ENCODE peak calls at places on chromosomes 5 and 9, in four cellular contexts. L is HCT116; P is activated CD8-positive, alpha-beta T cell treated with anti-CD3 and anti-CD28 coated beads for 36 hours; G is PC-9. I is an unnamed sample.

GRCh38 chr5:16654647-16655334 is 38.0 kb upstream of the RETREG1 start:
- DNase-seq in L (no peak), P (no peak), G (no peak), I (no peak)

GRCh38 chr5:141564216-141564692 is 54.5 kb downstream of the DIAPH1 start:
- DNase-seq in L (peak), P (peak), G (peak), I (peak)

GRCh38 chr9:88660611-88661010 is 125.6 kb downstream of the NXNL2 start:
- DNase-seq in L (peak), P (peak), G (peak), I (no peak)

GRCh38 chr5:91388362-91388761 is 5.2 kb upstream of the ARRDC3 start:
- DNase-seq in L (no peak), P (no peak), G (no peak), I (no peak)

GRCh38 chr9:33524431-33524947 is 438 bp downstream of the ANKRD18B start:
- DNase-seq in L (no peak), P (no peak), G (peak), I (no peak)

GRCh38 chr5:39079147-39079546 is 4.9 kb upstream of the RICTOR start:
- DNase-seq in L (no peak), P (no peak), G (no peak), I (no peak)

GRCh38 chr5:64165500-64166200 is at the start of gene RNF180:
- DNase-seq in L (no peak), P (peak), G (no peak), I (no peak)

GRCh38 chr5:97553829-97554452 is 370.9 kb upstream of the RIOK2 start:
- DNase-seq in L (no peak), P (no peak), G (no peak), I (no peak)

GRCh38 chr5:149817539-149817938 is 87.4 kb downstream of the PPARGC1B start:
- DNase-seq in L (no peak), P (no peak), G (no peak), I (no peak)

GRCh38 chr9:69719368-69719767 is 40.4 kb downstream of the PTAR1 start:
- DNase-seq in L (no peak), P (no peak), G (no peak), I (no peak)

GRCh38 chr5:136686192-136686872 is 321.0 kb upstream of the TRPC7 start:
- DNase-seq in L (no peak), P (no peak), G (peak), I (no peak)

GRCh38 chr5:138179277-138179857 is 455 bp downstream of the KIF20A start:
- DNase-seq in L (no peak), P (peak), G (peak), I (no peak)

GRCh38 chr5:5132896-5133295 is 7.2 kb upstream of the ADAMTS16 start:
- DNase-seq in L (no peak), P (no peak), G (no peak), I (no peak)

GRCh38 chr5:153523196-153523595 is 32.7 kb downstream of the GRIA1 start:
- DNase-seq in L (no peak), P (no peak), G (no peak), I (no peak)

GRCh38 chr9:89022902-89023301 is 31.6 kb downstream of the S1PR3 start:
- DNase-seq in L (no peak), P (no peak), G (no peak), I (no peak)

GRCh38 chr5:141865406-141865805 is 12.8 kb downstream of the PCDH1 start:
- DNase-seq in L (no peak), P (no peak), G (no peak), I (no peak)

GRCh38 chr5:11491658-11492057 is 412.6 kb downstream of the CTNND2 start:
- DNase-seq in L (no peak), P (no peak), G (no peak), I (no peak)

GRCh38 chr5:1130218-1130946 is 18.5 kb upstream of the SLC12A7 start:
- DNase-seq in L (no peak), P (no peak), G (peak), I (no peak)

GRCh38 chr5:90747175-90747574 is 188.6 kb downstream of the ADGRV1 start:
- DNase-seq in L (peak), P (no peak), G (no peak), I (no peak)

GRCh38 chr9:112041536-112042243 is 133.4 kb downstream of the SUSD1 start:
- DNase-seq in L (peak), P (no peak), G (peak), I (no peak)

GRCh38 chr5:133285583-133286021 is 233.8 kb downstream of the HSPA4 start:
- DNase-seq in L (no peak), P (no peak), G (peak), I (no peak)

GRCh38 chr5:149895416-149896345 is 48.9 kb downstream of the PDE6A start:
- DNase-seq in L (no peak), P (peak), G (no peak), I (no peak)

GRCh38 chr9:130147910-130148309 is 24.3 kb upstream of the NCS1 start:
- DNase-seq in L (no peak), P (no peak), G (no peak), I (no peak)

GRCh38 chr5:129246088-129246487 is 151.5 kb downstream of the ISOC1 start:
- DNase-seq in L (no peak), P (no peak), G (no peak), I (no peak)

GRCh38 chr5:19261879-19262278 is 726.1 kb downstream of the CDH18 start:
- DNase-seq in L (no peak), P (no peak), G (no peak), I (no peak)
- TF ChIP-seq CTCF in L (no peak), P (no peak), G (no peak), I (no peak)

DNA sequence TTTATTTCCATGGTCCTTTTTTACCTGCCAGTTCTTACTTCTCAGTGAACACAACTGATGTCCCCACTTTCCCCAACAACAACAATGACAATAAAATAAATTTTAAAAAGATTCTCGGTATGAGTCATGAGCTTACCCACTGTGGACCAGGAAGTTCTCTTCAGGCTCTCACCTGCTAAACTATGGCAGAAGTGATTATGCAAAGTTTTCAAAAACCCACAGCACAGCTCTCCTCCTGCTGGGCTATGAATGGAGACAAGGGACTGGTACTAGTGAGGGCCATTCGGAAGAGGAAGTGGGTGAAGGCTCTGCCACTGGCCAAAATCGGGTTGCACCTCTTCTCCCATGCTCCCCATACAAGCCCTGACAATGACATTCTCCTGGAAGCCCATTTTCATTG is 429.4 kb downstream of the PIK3R1 start:
- DNase-seq in L (no peak), P (no peak), G (no peak), I (no peak)
- TF ChIP-seq CTCF in L (no peak), P (no peak), G (no peak), I (no peak)

GRCh38 chr5:148394587-148395019 is 10.8 kb downstream of the FBXO38 start:
- DNase-seq in L (no peak), P (no peak), G (no peak), I (no peak)

GRCh38 chr5:148401604-148402003 is 17.8 kb downstream of the FBXO38 start:
- DNase-seq in L (no peak), P (no peak), G (no peak), I (no peak)

GRCh38 chr5:148397968-148398595 is 14.3 kb downstream of the FBXO38 start:
- DNase-seq in L (no peak), P (no peak), G (peak), I (no peak)

GRCh38 chr5:148395031-148395430 is 11.3 kb downstream of the FBXO38 start:
- DNase-seq in L (no peak), P (no peak), G (no peak), I (no peak)

GRCh38 chr5:148398698-148399121 is 15.0 kb downstream of the FBXO38 start:
- DNase-seq in L (no peak), P (no peak), G (no peak), I (no peak)
- TF ChIP-seq CTCF in L (no peak), P (no peak), G (peak), I (no peak)

DNA sequence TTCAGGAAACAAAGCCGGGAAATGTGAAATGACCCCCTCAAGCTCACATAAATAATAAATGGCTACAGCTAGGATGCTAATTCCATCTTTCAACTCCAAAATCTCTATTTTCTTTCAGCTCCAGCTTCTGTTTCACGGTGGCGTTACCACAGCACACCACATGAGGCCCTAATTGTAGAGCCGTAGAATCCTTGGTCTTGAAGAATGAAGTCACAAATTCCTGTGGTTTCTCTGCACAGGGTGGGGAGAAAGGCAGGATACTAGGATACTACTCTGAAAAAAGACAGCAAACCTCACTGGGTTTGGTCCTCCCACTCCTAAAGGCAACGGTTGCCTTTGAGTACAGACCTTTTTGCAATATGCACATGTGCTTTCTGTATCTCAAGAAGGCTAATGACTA is 13.9 kb upstream of the RARS1 start:
- DNase-seq in L (no peak), P (no peak), G (peak), I (no peak)
- TF ChIP-seq CTCF in L (no peak), P (no peak), G (no peak), I (no peak)

GRCh38 chr5:36395260-36395659 is 93.6 kb upstream of the RANBP3L start:
- DNase-seq in L (no peak), P (no peak), G (no peak), I (no peak)

GRCh38 chr5:36402512-36402906 is 100.8 kb upstream of the RANBP3L start:
- DNase-seq in L (no peak), P (no peak), G (no peak), I (no peak)

GRCh38 chr5:36393656-36394438 is 92.1 kb upstream of the RANBP3L start:
- DNase-seq in L (no peak), P (no peak), G (no peak), I (no peak)

GRCh38 chr5:36396640-36397039 is 94.9 kb upstream of the RANBP3L start:
- DNase-seq in L (no peak), P (no peak), G (no peak), I (no peak)

GRCh38 chr5:36398137-36398536 is 96.4 kb upstream of the RANBP3L start:
- DNase-seq in L (peak), P (no peak), G (no peak), I (no peak)
- TF ChIP-seq CTCF in L (peak), P (no peak), G (peak), I (no peak)

GRCh38 chr5:179385892-179386291 is 40.6 kb upstream of the ADAMTS2 start:
- DNase-seq in L (no peak), P (no peak), G (no peak), I (peak)
- TF ChIP-seq CTCF in L (no peak), P (no peak), G (no peak), I (no peak)

DNA sequence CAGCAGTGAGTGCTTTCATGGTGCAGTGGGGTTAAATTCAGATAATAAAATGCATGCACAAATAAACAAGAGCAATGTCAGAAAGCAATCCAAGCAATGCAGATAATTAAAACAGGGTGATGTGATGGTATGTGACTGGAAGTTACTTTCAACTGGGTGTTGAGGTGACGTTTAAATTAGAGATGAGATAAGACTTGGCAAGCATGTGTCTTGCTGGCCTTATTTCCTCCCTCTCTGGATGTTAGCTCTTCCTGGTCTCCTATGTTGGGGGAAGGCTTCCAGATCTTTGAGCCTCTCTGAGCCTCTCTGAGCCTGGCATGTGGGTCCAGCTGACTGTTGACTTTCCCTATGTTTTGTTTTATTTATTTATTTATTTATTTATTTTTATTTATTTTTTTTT is 54.4 kb downstream of the DOCK2 start:
- DNase-seq in L (no peak), P (no peak), G (no peak), I (no peak)
- TF ChIP-seq CTCF in L (no peak), P (no peak), G (no peak), I (no peak)

GRCh38 chr5:73963021-73963420 is 337.0 kb downstream of the ARHGEF28 start:
- DNase-seq in L (no peak), P (no peak), G (peak), I (no peak)
- TF ChIP-seq CTCF in L (no peak), P (no peak), G (no peak), I (no peak)

DNA sequence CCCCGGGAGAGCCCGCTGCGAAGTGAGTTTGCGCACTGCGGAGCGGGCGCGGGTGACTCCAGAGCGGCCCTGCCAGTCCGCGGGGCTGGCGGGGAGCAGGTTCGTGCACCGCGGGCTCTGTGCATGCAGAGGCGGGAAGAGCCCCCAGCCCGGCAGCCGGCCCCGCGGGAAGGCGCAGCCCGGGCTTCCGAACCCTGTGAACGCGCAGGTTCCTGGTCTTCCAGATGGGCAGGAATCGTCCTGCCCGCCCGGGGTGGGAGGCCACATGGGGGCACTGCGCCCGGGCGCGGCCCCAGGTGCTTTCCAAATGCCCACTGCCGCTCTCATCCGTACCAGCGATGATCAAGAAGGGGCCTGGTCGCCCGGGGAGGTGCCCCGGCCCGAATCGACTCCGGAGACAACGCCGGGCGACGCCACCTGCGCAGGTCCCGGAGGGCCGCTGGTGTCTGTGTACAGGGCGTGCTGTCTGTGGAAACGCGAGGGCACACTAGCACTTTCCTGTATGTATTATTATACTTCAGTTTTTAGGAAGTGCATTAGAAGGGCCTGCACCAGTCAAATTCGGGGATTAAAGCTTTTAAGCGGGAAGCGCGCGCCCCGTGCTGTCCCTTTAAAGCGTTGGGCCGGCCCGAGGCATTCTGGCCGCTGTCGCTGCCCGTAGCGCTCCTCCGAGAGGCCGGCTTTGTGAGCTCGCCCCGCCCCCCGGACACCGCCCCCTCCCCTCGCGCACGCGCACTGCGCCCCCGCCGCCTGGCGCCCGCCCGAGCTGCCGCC is at the start of gene WDR5:
- DNase-seq in L (peak), P (peak), G (peak), I (peak)
- TF ChIP-seq CTCF in L (no peak), P (no peak), G (peak), I (no peak)

GRCh38 chr9:90189306-90189705 is 453.3 kb downstream of the DIRAS2 start:
- DNase-seq in L (no peak), P (no peak), G (no peak), I (no peak)

DNA sequence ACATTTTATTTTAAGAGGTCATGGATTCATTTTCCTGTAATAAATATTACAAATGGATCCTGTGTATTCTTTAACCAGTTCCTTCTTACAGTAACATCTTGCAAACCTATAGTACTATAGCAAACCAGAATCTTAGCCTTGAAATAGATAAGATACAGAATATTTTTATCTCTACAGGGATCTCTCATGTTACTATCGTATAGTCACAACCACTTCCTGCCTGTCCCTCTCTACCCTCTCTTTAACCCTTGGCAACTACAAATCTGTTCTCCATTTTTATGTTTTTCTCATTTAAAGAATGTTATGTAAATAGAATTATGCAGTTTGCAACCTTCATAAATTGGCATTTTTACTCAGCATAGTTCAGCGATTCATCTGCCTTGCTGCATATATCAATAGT is 454.0 kb downstream of the DIRAS2 start:
- DNase-seq in L (no peak), P (no peak), G (no peak), I (no peak)
- TF ChIP-seq CTCF in L (no peak), P (no peak), G (no peak), I (no peak)